ENCODE peak calls at places on chromosomes 16 and 17, in ten cellular contexts. One of them, this sample, is unnamed.

GRCh38 chr17:64992325-64992802 is 64.2 kb downstream of the GNA13 start:
- DNase-seq in pons: no peak
- DNase-seq in HFF-Myc: no peak
- DNase-seq in NAMALWA: no peak
- DNase-seq in NCI-H1436 treated with DMSO at 0.1 percent for 48 hours: no peak
- DNase-seq in IMR-90: peak; percentile 52
- DNase-seq in T-cell: no peak
- DNase-seq in activated T-cell treated with anti-CD3 and anti-CD28 coated beads, Interleukin-2, amount 50 U/mL, for 1 hour: no peak
- DNase-seq in naive thymus-derived CD8-positive, alpha-beta T cell: no peak
- DNase-seq in HAP-1: no peak
- DNase-seq in this sample: no peak

GRCh38 chr16:68287276-68288251 is 23.2 kb downstream of the SLC7A6OS start:
- DNase-seq in pons: no peak
- DNase-seq in HFF-Myc: peak; percentile 43
- DNase-seq in NAMALWA: no peak
- DNase-seq in NCI-H1436 treated with DMSO at 0.1 percent for 48 hours: no peak
- DNase-seq in IMR-90: peak; percentile 86
- DNase-seq in T-cell: peak; percentile 37
- DNase-seq in activated T-cell treated with anti-CD3 and anti-CD28 coated beads, Interleukin-2, amount 50 U/mL, for 1 hour: peak; percentile 50
- DNase-seq in naive thymus-derived CD8-positive, alpha-beta T cell: no peak
- DNase-seq in HAP-1: no peak
- DNase-seq in this sample: no peak

GRCh38 chr16:4660454-4661007 is 32.8 kb upstream of the NUDT16L1 start:
- DNase-seq in pons: no peak
- DNase-seq in HFF-Myc: no peak
- DNase-seq in NAMALWA: no peak
- DNase-seq in NCI-H1436 treated with DMSO at 0.1 percent for 48 hours: no peak
- DNase-seq in IMR-90: peak; percentile 60
- DNase-seq in T-cell: peak; percentile 65
- DNase-seq in activated T-cell treated with anti-CD3 and anti-CD28 coated beads, Interleukin-2, amount 50 U/mL, for 1 hour: peak; percentile 74
- DNase-seq in naive thymus-derived CD8-positive, alpha-beta T cell: peak; percentile 76
- DNase-seq in HAP-1: no peak
- DNase-seq in this sample: no peak

GRCh38 chr17:19756551-19756950 is 8.5 kb upstream of the ALDH3A1 start:
- DNase-seq in pons: no peak
- DNase-seq in HFF-Myc: no peak
- DNase-seq in NAMALWA: no peak
- DNase-seq in NCI-H1436 treated with DMSO at 0.1 percent for 48 hours: no peak
- DNase-seq in IMR-90: no peak
- DNase-seq in T-cell: no peak
- DNase-seq in activated T-cell treated with anti-CD3 and anti-CD28 coated beads, Interleukin-2, amount 50 U/mL, for 1 hour: no peak
- DNase-seq in naive thymus-derived CD8-positive, alpha-beta T cell: no peak
- DNase-seq in HAP-1: no peak
- DNase-seq in this sample: peak; percentile 1

GRCh38 chr16:67537270-67537635 is 8.6 kb downstream of the RIPOR1 start:
- DNase-seq in pons: no peak
- DNase-seq in HFF-Myc: no peak
- DNase-seq in NAMALWA: no peak
- DNase-seq in NCI-H1436 treated with DMSO at 0.1 percent for 48 hours: no peak
- DNase-seq in IMR-90: peak; percentile 36
- DNase-seq in T-cell: no peak
- DNase-seq in activated T-cell treated with anti-CD3 and anti-CD28 coated beads, Interleukin-2, amount 50 U/mL, for 1 hour: peak; percentile 68
- DNase-seq in naive thymus-derived CD8-positive, alpha-beta T cell: peak; percentile 54
- DNase-seq in HAP-1: no peak
- DNase-seq in this sample: peak; percentile 70

GRCh38 chr17:72865954-72866353 is 226.5 kb downstream of the SLC39A11 start:
- DNase-seq in pons: no peak
- DNase-seq in HFF-Myc: no peak
- DNase-seq in NAMALWA: no peak
- DNase-seq in NCI-H1436 treated with DMSO at 0.1 percent for 48 hours: no peak
- DNase-seq in IMR-90: no peak
- DNase-seq in T-cell: no peak
- DNase-seq in activated T-cell treated with anti-CD3 and anti-CD28 coated beads, Interleukin-2, amount 50 U/mL, for 1 hour: no peak
- DNase-seq in naive thymus-derived CD8-positive, alpha-beta T cell: no peak
- DNase-seq in HAP-1: no peak
- DNase-seq in this sample: no peak

GRCh38 chr17:83203073-83203471 is 123.7 kb downstream of the METRNL start:
- DNase-seq in pons: peak; percentile 14
- DNase-seq in HFF-Myc: peak; percentile 60
- DNase-seq in NAMALWA: no peak
- DNase-seq in NCI-H1436 treated with DMSO at 0.1 percent for 48 hours: no peak
- DNase-seq in IMR-90: peak; percentile 94
- DNase-seq in T-cell: no peak
- DNase-seq in activated T-cell treated with anti-CD3 and anti-CD28 coated beads, Interleukin-2, amount 50 U/mL, for 1 hour: peak; percentile 16
- DNase-seq in naive thymus-derived CD8-positive, alpha-beta T cell: no peak
- DNase-seq in HAP-1: no peak
- DNase-seq in this sample: peak; percentile 92

GRCh38 chr17:31002047-31002446 is 31.2 kb downstream of the RNF135 start:
- DNase-seq in pons: no peak
- DNase-seq in HFF-Myc: no peak
- DNase-seq in NAMALWA: no peak
- DNase-seq in NCI-H1436 treated with DMSO at 0.1 percent for 48 hours: no peak
- DNase-seq in IMR-90: no peak
- DNase-seq in T-cell: no peak
- DNase-seq in activated T-cell treated with anti-CD3 and anti-CD28 coated beads, Interleukin-2, amount 50 U/mL, for 1 hour: no peak
- DNase-seq in naive thymus-derived CD8-positive, alpha-beta T cell: no peak
- DNase-seq in HAP-1: no peak
- DNase-seq in this sample: no peak

GRCh38 chr16:19994771-19995170 is 78.9 kb downstream of the GPR139 start:
- DNase-seq in pons: no peak
- DNase-seq in HFF-Myc: no peak
- DNase-seq in NAMALWA: no peak
- DNase-seq in NCI-H1436 treated with DMSO at 0.1 percent for 48 hours: no peak
- DNase-seq in IMR-90: no peak
- DNase-seq in T-cell: no peak
- DNase-seq in activated T-cell treated with anti-CD3 and anti-CD28 coated beads, Interleukin-2, amount 50 U/mL, for 1 hour: no peak
- DNase-seq in naive thymus-derived CD8-positive, alpha-beta T cell: no peak
- DNase-seq in HAP-1: no peak
- DNase-seq in this sample: no peak

GRCh38 chr16:346587-346986 is 5.9 kb downstream of the AXIN1 start:
- DNase-seq in pons: no peak
- DNase-seq in HFF-Myc: no peak
- DNase-seq in NAMALWA: no peak
- DNase-seq in NCI-H1436 treated with DMSO at 0.1 percent for 48 hours: no peak
- DNase-seq in IMR-90: peak; percentile 68
- DNase-seq in T-cell: no peak
- DNase-seq in activated T-cell treated with anti-CD3 and anti-CD28 coated beads, Interleukin-2, amount 50 U/mL, for 1 hour: no peak
- DNase-seq in naive thymus-derived CD8-positive, alpha-beta T cell: no peak
- DNase-seq in HAP-1: no peak
- DNase-seq in this sample: no peak

GRCh38 chr16:65770752-65771151 is 595.7 kb upstream of the CDH5 start:
- DNase-seq in pons: no peak
- DNase-seq in HFF-Myc: no peak
- DNase-seq in NAMALWA: no peak
- DNase-seq in NCI-H1436 treated with DMSO at 0.1 percent for 48 hours: no peak
- DNase-seq in IMR-90: no peak
- DNase-seq in T-cell: no peak
- DNase-seq in activated T-cell treated with anti-CD3 and anti-CD28 coated beads, Interleukin-2, amount 50 U/mL, for 1 hour: no peak
- DNase-seq in naive thymus-derived CD8-positive, alpha-beta T cell: no peak
- DNase-seq in HAP-1: no peak
- DNase-seq in this sample: no peak

This sample was measured in CD14-positive monocyte.